ENCODE peak calls at places on chromosomes 1 and 21, in four cellular contexts. One of them, this sample, is unnamed.

GRCh38 chr21:23475518-23476189 is 2131.6 kb downstream of the MRPL39 start:
- DNase-seq in mammary epithelial cell: no peak
- DNase-seq in PC-9: no peak
- DNase-seq in HCT116: no peak
- DNase-seq in this sample: no peak

GRCh38 chr1:156645058-156645457 is 3.1 kb downstream of the BCAN start:
- DNase-seq in HCT116: no peak
- DNase-seq in mammary epithelial cell: no peak
- DNase-seq in PC-9: no peak
- DNase-seq in this sample: no peak

GRCh38 chr1:214902636-214903320 is 179.8 kb upstream of the KCNK2 start:
- DNase-seq in PC-9: no peak
- DNase-seq in HCT116: peak
- DNase-seq in mammary epithelial cell: peak
- DNase-seq in this sample: no peak

GRCh38 chr1:164678289-164678688 is 119.3 kb downstream of the PBX1 start:
- DNase-seq in mammary epithelial cell: no peak
- DNase-seq in HCT116: no peak
- DNase-seq in PC-9: no peak
- DNase-seq in this sample: no peak

GRCh38 chr1:53465023-53465957 is 6.1 kb downstream of the DMRTB1 start:
- DNase-seq in PC-9: no peak
- DNase-seq in HCT116: no peak
- DNase-seq in mammary epithelial cell: no peak
- DNase-seq in this sample: no peak

GRCh38 chr1:185774384-185774783 is 40.2 kb downstream of the HMCN1 start:
- DNase-seq in mammary epithelial cell: no peak
- DNase-seq in PC-9: no peak
- DNase-seq in HCT116: no peak
- DNase-seq in this sample: no peak

GRCh38 chr1:11280719-11281376 is 7.8 kb downstream of the UBIAD1 start:
- DNase-seq in HCT116: no peak
- DNase-seq in PC-9: no peak
- DNase-seq in mammary epithelial cell: no peak
- DNase-seq in this sample: no peak

GRCh38 chr1:240190881-240191385 is 99.2 kb downstream of the FMN2 start:
- DNase-seq in mammary epithelial cell: peak
- DNase-seq in HCT116: no peak
- DNase-seq in PC-9: no peak
- DNase-seq in this sample: no peak

GRCh38 chr1:244865028-244865371 is 657 bp upstream of the HNRNPU start:
- DNase-seq in mammary epithelial cell: no peak
- DNase-seq in HCT116: no peak
- DNase-seq in PC-9: peak
- DNase-seq in this sample: no peak

GRCh38 chr21:43758132-43758619 is 17.9 kb downstream of the CSTB start:
- DNase-seq in mammary epithelial cell: peak
- DNase-seq in PC-9: no peak
- DNase-seq in HCT116: no peak
- DNase-seq in this sample: no peak

GRCh38 chr1:76827066-76827465 is 40.2 kb upstream of the ST6GALNAC5 start:
- DNase-seq in mammary epithelial cell: no peak
- DNase-seq in HCT116: no peak
- DNase-seq in PC-9: no peak
- DNase-seq in this sample: no peak

GRCh38 chr1:182122265-182122664 is 60.8 kb upstream of the ZNF648 start:
- DNase-seq in HCT116: no peak
- DNase-seq in mammary epithelial cell: no peak
- DNase-seq in PC-9: no peak
- DNase-seq in this sample: no peak

GRCh38 chr1:1908506-1908791 is 6.6 kb upstream of the CALML6 start:
- DNase-seq in PC-9: no peak
- DNase-seq in mammary epithelial cell: peak
- DNase-seq in HCT116: no peak
- DNase-seq in this sample: no peak

GRCh38 chr1:5329068-5329739 is 663.0 kb downstream of the NPHP4 start:
- DNase-seq in PC-9: no peak
- DNase-seq in mammary epithelial cell: no peak
- DNase-seq in HCT116: no peak
- DNase-seq in this sample: no peak

GRCh38 chr1:146051452-146051852 is 29.9 kb upstream of the HJV start:
- DNase-seq in HCT116: no peak
- DNase-seq in PC-9: no peak
- DNase-seq in mammary epithelial cell: no peak
- DNase-seq in this sample: no peak

GRCh38 chr21:38120984-38121855 is 135.6 kb upstream of the KCNJ15 start:
- DNase-seq in HCT116: no peak
- DNase-seq in mammary epithelial cell: no peak
- DNase-seq in PC-9: no peak
- DNase-seq in this sample: no peak

GRCh38 chr1:160997323-160998038 is 23.5 kb downstream of the F11R start:
- DNase-seq in PC-9: peak
- DNase-seq in HCT116: peak
- DNase-seq in mammary epithelial cell: peak
- DNase-seq in this sample: no peak

GRCh38 chr21:14900611-14901010 is 164.2 kb downstream of the NRIP1 start:
- DNase-seq in mammary epithelial cell: peak
- DNase-seq in HCT116: no peak
- DNase-seq in PC-9: no peak
- DNase-seq in this sample: no peak

GRCh38 chr21:14895792-14896191 is 169.0 kb downstream of the NRIP1 start:
- DNase-seq in HCT116: no peak
- DNase-seq in PC-9: no peak
- DNase-seq in mammary epithelial cell: no peak
- DNase-seq in this sample: no peak

GRCh38 chr21:14901482-14901958 is 163.3 kb downstream of the NRIP1 start:
- DNase-seq in mammary epithelial cell: peak
- DNase-seq in PC-9: peak
- DNase-seq in HCT116: peak
- DNase-seq in this sample: no peak

DNA sequence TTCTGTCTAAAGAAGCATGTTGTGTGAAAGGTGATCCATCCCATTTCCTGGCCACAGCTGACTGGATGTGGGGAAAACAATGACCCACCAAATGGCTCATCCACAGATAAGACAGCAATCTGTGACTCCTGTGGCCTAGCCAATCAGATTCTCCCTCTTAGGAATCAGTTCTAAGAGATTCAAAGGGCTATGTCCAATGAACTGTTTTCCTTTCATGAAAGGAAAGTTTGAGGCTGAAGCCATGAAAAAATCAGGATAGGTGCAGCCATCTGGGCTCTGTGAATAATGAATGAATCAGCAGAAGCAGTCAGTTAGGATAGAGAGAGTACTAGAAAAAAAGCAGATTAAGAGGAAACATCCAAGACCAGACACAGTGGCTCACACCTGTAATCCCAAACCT is 164.7 kb downstream of the NRIP1 start:
- DNase-seq in PC-9: no peak
- DNase-seq in HCT116: no peak
- DNase-seq in mammary epithelial cell: peak
- DNase-seq in this sample: no peak
- H3K4me2 ChIP-seq in PC-9: no peak
- H3K4me2 ChIP-seq in HCT116: peak
- H3K4me2 ChIP-seq in mammary epithelial cell: peak
- H3K4me2 ChIP-seq in this sample: no peak

GRCh38 chr1:108113496-108113895 is 86.6 kb downstream of the SLC25A24 start:
- DNase-seq in PC-9: no peak
- DNase-seq in HCT116: no peak
- DNase-seq in mammary epithelial cell: no peak
- DNase-seq in this sample: no peak
- H3K4me2 ChIP-seq in PC-9: no peak
- H3K4me2 ChIP-seq in HCT116: no peak
- H3K4me2 ChIP-seq in mammary epithelial cell: no peak
- H3K4me2 ChIP-seq in this sample: no peak

DNA sequence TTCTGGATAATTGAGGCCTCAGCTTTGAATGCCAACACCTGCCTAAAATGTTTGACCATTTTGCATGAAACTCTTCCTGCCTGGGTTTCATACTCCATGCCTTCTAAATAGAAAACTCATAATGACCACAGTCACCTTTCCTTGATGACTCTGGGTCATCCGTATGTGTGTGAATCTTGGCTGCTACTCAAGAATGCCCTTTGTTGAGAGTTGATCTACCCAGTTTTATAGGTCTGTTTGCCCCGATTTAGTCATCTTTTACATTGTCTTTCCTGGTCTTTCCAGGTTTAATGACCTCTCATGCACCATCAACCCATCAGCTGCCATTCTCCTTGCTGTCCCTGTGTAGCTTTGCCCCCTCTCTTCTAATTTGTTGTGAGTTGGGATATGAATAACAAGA is 2.7 kb upstream of the SLC5A9 start:
- DNase-seq in mammary epithelial cell: no peak
- DNase-seq in HCT116: no peak
- DNase-seq in PC-9: no peak
- DNase-seq in this sample: no peak
- H3K4me2 ChIP-seq in mammary epithelial cell: no peak
- H3K4me2 ChIP-seq in HCT116: no peak
- H3K4me2 ChIP-seq in PC-9: no peak
- H3K4me2 ChIP-seq in this sample: no peak

DNA sequence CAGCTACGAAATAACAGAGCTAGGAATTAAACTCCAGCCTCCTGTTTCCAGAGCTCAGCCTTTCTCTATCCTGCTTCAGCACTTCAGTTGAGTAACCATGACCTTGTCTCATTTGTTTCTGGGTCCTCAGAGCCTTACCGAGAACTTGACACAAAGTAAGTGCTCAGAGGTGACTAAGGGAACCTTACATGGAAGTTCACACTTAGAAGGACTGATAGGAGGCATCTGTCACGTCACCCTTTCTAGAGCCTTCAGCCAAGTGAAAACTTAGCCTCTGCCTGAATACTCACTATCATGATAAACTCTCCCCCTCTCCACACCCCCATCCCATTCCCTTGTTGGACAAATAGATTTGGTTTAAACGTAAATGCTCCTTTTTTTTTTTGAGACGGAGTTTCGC is 9.8 kb upstream of the LUZP1 start:
- DNase-seq in mammary epithelial cell: no peak
- DNase-seq in HCT116: no peak
- DNase-seq in PC-9: no peak
- DNase-seq in this sample: no peak
- H3K4me2 ChIP-seq in mammary epithelial cell: peak
- H3K4me2 ChIP-seq in HCT116: peak
- H3K4me2 ChIP-seq in PC-9: peak
- H3K4me2 ChIP-seq in this sample: no peak

GRCh38 chr1:229150518-229150917 is 120.4 kb upstream of the RAB4A start:
- DNase-seq in HCT116: no peak
- DNase-seq in mammary epithelial cell: no peak
- DNase-seq in PC-9: no peak
- DNase-seq in this sample: no peak

GRCh38 chr1:229149435-229149834 is 121.5 kb upstream of the RAB4A start:
- DNase-seq in HCT116: no peak
- DNase-seq in mammary epithelial cell: no peak
- DNase-seq in PC-9: no peak
- DNase-seq in this sample: no peak

GRCh38 chr1:229148743-229149142 is 122.2 kb upstream of the RAB4A start:
- DNase-seq in HCT116: no peak
- DNase-seq in mammary epithelial cell: no peak
- DNase-seq in PC-9: no peak
- DNase-seq in this sample: no peak

GRCh38 chr1:229147086-229147485 is 123.8 kb upstream of the RAB4A start:
- DNase-seq in HCT116: no peak
- DNase-seq in PC-9: no peak
- DNase-seq in mammary epithelial cell: peak
- DNase-seq in this sample: no peak

DNA sequence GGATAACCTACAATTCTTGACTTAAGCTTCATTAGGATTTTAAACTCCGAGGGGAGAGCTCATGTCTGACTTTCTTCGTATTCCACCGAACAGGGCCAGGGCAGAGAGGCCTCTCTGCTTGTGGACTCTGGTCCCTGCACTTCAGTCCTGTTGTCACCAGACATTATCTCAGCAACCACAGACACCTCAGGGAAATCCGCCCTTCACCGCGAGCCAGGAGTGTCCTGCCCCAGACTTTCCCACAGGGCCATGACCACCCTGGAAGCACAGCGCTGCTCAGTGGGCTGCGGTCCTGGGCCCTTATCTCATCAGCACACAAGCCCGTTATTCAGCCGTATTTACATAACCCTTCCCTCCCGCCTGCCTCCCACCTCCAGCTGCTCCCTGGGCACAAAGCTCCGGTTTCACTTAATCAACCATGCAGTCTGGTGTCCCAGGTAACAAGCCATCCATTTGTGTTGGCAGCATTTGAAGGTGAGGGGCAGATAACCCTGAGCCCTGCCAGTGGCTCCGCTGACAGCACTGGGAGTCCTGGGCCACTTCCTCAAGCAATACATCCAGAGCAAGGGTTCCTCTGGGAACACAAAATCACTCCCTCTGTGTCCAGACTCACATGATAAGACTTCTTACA is 122.8 kb upstream of the RAB4A start:
- DNase-seq in PC-9: no peak
- DNase-seq in mammary epithelial cell: no peak
- DNase-seq in HCT116: no peak
- DNase-seq in this sample: no peak
- H3K4me2 ChIP-seq in PC-9: no peak
- H3K4me2 ChIP-seq in mammary epithelial cell: no peak
- H3K4me2 ChIP-seq in HCT116: no peak
- H3K4me2 ChIP-seq in this sample: no peak

GRCh38 chr1:153848805-153849204 is 73.6 kb downstream of the SLC27A3 start:
- DNase-seq in PC-9: no peak
- DNase-seq in HCT116: no peak
- DNase-seq in mammary epithelial cell: no peak
- DNase-seq in this sample: no peak
- H3K4me2 ChIP-seq in PC-9: no peak
- H3K4me2 ChIP-seq in HCT116: no peak
- H3K4me2 ChIP-seq in mammary epithelial cell: no peak
- H3K4me2 ChIP-seq in this sample: no peak

GRCh38 chr1:226625832-226626576 is 77.4 kb downstream of the STUM start:
- DNase-seq in PC-9: no peak
- DNase-seq in mammary epithelial cell: no peak
- DNase-seq in HCT116: no peak
- DNase-seq in this sample: no peak
- H3K4me2 ChIP-seq in PC-9: peak
- H3K4me2 ChIP-seq in mammary epithelial cell: no peak
- H3K4me2 ChIP-seq in HCT116: peak
- H3K4me2 ChIP-seq in this sample: no peak

GRCh38 chr1:113870778-113871177 is 734 bp downstream of the PTPN22 start:
- DNase-seq in mammary epithelial cell: no peak
- DNase-seq in HCT116: no peak
- DNase-seq in PC-9: no peak
- DNase-seq in this sample: no peak
- H3K4me2 ChIP-seq in mammary epithelial cell: no peak
- H3K4me2 ChIP-seq in HCT116: no peak
- H3K4me2 ChIP-seq in PC-9: no peak
- H3K4me2 ChIP-seq in this sample: no peak

This sample was measured in neuronal stem cell.